ENCODE peak calls at places on chromosome 15, in four cellular contexts. L is H7, M is endothelial cell, C is HEK293T. I is an unnamed sample.
A peak's percentile ranks its signal among the peaks of the same experiment; 100 is the strongest.

GRCh38 chr15:77907824-77908751 is 169.4 kb downstream of the TBC1D2B start:
- DNase-seq in L (peak; percentile 80), M (peak; percentile 77), C (peak; percentile 66), I (peak; percentile 91)

GRCh38 chr15:68431792-68432401 is at the start of gene ITGA11:
- DNase-seq in L (peak; percentile 94), M (peak; percentile 68), C (peak; percentile 48), I (peak; percentile 90)

GRCh38 chr15:82999426-82999825 is 12.0 kb downstream of the C15orf40 start:
- DNase-seq in L (no peak), M (no peak), C (no peak), I (no peak)

GRCh38 chr15:100598655-100599054 is 3.3 kb downstream of the LINS1 start:
- DNase-seq in L (no peak), M (no peak), C (no peak), I (no peak)

GRCh38 chr15:32790352-32790999 is 72.7 kb downstream of the GREM1 start:
- DNase-seq in L (no peak), M (no peak), C (no peak), I (no peak)

GRCh38 chr15:39756806-39757522 is 25.7 kb downstream of the FSIP1 start:
- DNase-seq in L (no peak), M (peak; percentile 8), C (peak; percentile 7), I (peak; percentile 88)

GRCh38 chr15:101086394-101087171 is 165.3 kb downstream of the CHSY1 start:
- DNase-seq in L (no peak), M (no peak), C (no peak), I (no peak)

GRCh38 chr15:31200735-31201151 is 99.2 kb upstream of the TRPM1 start:
- DNase-seq in L (peak; percentile 83), M (peak; percentile 60), C (no peak), I (peak; percentile 70)

GRCh38 chr15:32683231-32683630 is 34.6 kb upstream of the GREM1 start:
- DNase-seq in L (no peak), M (no peak), C (no peak), I (no peak)

GRCh38 chr15:85976102-85976501 is 103.6 kb upstream of the AGBL1 start:
- DNase-seq in L (no peak), M (no peak), C (no peak), I (no peak)

GRCh38 chr15:61828008-61828407 is 232.2 kb downstream of the VPS13C start:
- DNase-seq in L (no peak), M (no peak), C (no peak), I (peak; percentile 44)

GRCh38 chr15:25439456-25439836 is 622 bp upstream of the UBE3A start:
- DNase-seq in L (no peak), M (no peak), C (no peak), I (peak; percentile 27)

GRCh38 chr15:37143351-37143750 is 43.0 kb upstream of the MEIS2 start:
- DNase-seq in L (no peak), M (no peak), C (no peak), I (no peak)

GRCh38 chr15:80695099-80695910 is at the start of gene ABHD17C:
- DNase-seq in L (peak; percentile 92), M (peak; percentile 58), C (peak; percentile 77), I (peak; percentile 68)

GRCh38 chr15:61831505-61831921 is 228.7 kb downstream of the VPS13C start:
- DNase-seq in L (peak; percentile 71), M (no peak), C (no peak), I (peak; percentile 37)

GRCh38 chr15:78855746-78856145 is 16.9 kb upstream of the MORF4L1 start:
- DNase-seq in L (no peak), M (no peak), C (no peak), I (no peak)

GRCh38 chr15:43096411-43096810 is 9.4 kb downstream of the UBR1 start:
- DNase-seq in L (no peak), M (no peak), C (no peak), I (no peak)

GRCh38 chr15:47820780-47821319 is 103.5 kb downstream of the SEMA6D start:
- DNase-seq in L (no peak), M (no peak), C (no peak), I (no peak)

GRCh38 chr15:74300057-74300620 is 64.0 kb downstream of the CCDC33 start:
- DNase-seq in L (peak; percentile 80), M (no peak), C (no peak), I (peak; percentile 68)

GRCh38 chr15:64928626-64929220 is 17.0 kb downstream of the ANKDD1A start:
- DNase-seq in L (no peak), M (no peak), C (no peak), I (no peak)

GRCh38 chr15:44710236-44711088 is 661 bp downstream of the PATL2 start:
- DNase-seq in L (peak; percentile 33), M (no peak), C (no peak), I (peak; percentile 40)

GRCh38 chr15:85690546-85691226 is 104.0 kb downstream of the KLHL25 start:
- DNase-seq in L (no peak), M (no peak), C (no peak), I (no peak)

GRCh38 chr15:39300451-39301153 is 280.3 kb upstream of the THBS1 start:
- DNase-seq in L (no peak), M (no peak), C (no peak), I (no peak)

GRCh38 chr15:63848881-63849551 is 15.3 kb upstream of the HERC1 start:
- DNase-seq in L (no peak), M (no peak), C (no peak), I (no peak)

I was measured in GM23338.